ENCODE peak calls at places on chromosomes 12 and 14, in nine cellular contexts. One of them, this sample, is unnamed.

GRCh38 chr12:58917699-58918334 is 2.5 kb downstream of the LRIG3 start:
- DNase-seq in body of pancreas: no peak
- DNase-seq in effector memory CD4-positive, alpha-beta T cell: no peak
- DNase-seq in trophoblast cell: no peak
- DNase-seq in upper lobe of right lung: no peak
- DNase-seq in psoas muscle: no peak
- DNase-seq in mesendoderm: no peak
- DNase-seq in prostate gland: no peak
- DNase-seq in iPS DF 6.9: no peak
- DNase-seq in this sample: no peak

GRCh38 chr12:1502856-1503255 is 91.5 kb downstream of the FBXL14 start:
- DNase-seq in psoas muscle: no peak
- DNase-seq in upper lobe of right lung: no peak
- DNase-seq in iPS DF 6.9: no peak
- DNase-seq in body of pancreas: no peak
- DNase-seq in effector memory CD4-positive, alpha-beta T cell: no peak
- DNase-seq in prostate gland: no peak
- DNase-seq in mesendoderm: no peak
- DNase-seq in trophoblast cell: no peak
- DNase-seq in this sample: no peak

GRCh38 chr12:30985814-30986452 is 59.4 kb downstream of the TSPAN11 start:
- DNase-seq in prostate gland: peak; percentile 33
- DNase-seq in effector memory CD4-positive, alpha-beta T cell: no peak
- DNase-seq in psoas muscle: no peak
- DNase-seq in upper lobe of right lung: peak; percentile 74
- DNase-seq in trophoblast cell: peak; percentile 36
- DNase-seq in iPS DF 6.9: peak; percentile 47
- DNase-seq in mesendoderm: peak; percentile 70
- DNase-seq in body of pancreas: peak; percentile 44
- DNase-seq in this sample: no peak

GRCh38 chr14:101494826-101495225 is 66.5 kb upstream of the DIO3 start:
- DNase-seq in effector memory CD4-positive, alpha-beta T cell: no peak
- DNase-seq in iPS DF 6.9: no peak
- DNase-seq in upper lobe of right lung: peak; percentile 55
- DNase-seq in trophoblast cell: no peak
- DNase-seq in prostate gland: no peak
- DNase-seq in mesendoderm: no peak
- DNase-seq in psoas muscle: no peak
- DNase-seq in body of pancreas: no peak
- DNase-seq in this sample: peak; percentile 16

GRCh38 chr12:32549675-32550079 is 129.4 kb upstream of the DNM1L start:
- DNase-seq in upper lobe of right lung: no peak
- DNase-seq in effector memory CD4-positive, alpha-beta T cell: no peak
- DNase-seq in iPS DF 6.9: no peak
- DNase-seq in psoas muscle: no peak
- DNase-seq in prostate gland: no peak
- DNase-seq in body of pancreas: no peak
- DNase-seq in mesendoderm: peak; percentile 16
- DNase-seq in trophoblast cell: no peak
- DNase-seq in this sample: no peak

GRCh38 chr12:45192041-45192695 is 23.7 kb upstream of the ANO6 start:
- DNase-seq in mesendoderm: peak; percentile 98
- DNase-seq in iPS DF 6.9: no peak
- DNase-seq in body of pancreas: no peak
- DNase-seq in effector memory CD4-positive, alpha-beta T cell: no peak
- DNase-seq in prostate gland: no peak
- DNase-seq in upper lobe of right lung: no peak
- DNase-seq in trophoblast cell: peak; percentile 29
- DNase-seq in psoas muscle: no peak
- DNase-seq in this sample: no peak

GRCh38 chr14:35398095-35398584 is 6.4 kb downstream of the NFKBIA start:
- DNase-seq in psoas muscle: peak; percentile 48
- DNase-seq in trophoblast cell: no peak
- DNase-seq in mesendoderm: peak; percentile 49
- DNase-seq in body of pancreas: no peak
- DNase-seq in effector memory CD4-positive, alpha-beta T cell: no peak
- DNase-seq in upper lobe of right lung: no peak
- DNase-seq in iPS DF 6.9: no peak
- DNase-seq in prostate gland: no peak
- DNase-seq in this sample: peak; percentile 80

GRCh38 chr12:23810327-23810902 is 139.1 kb downstream of the SOX5 start:
- DNase-seq in effector memory CD4-positive, alpha-beta T cell: no peak
- DNase-seq in prostate gland: no peak
- DNase-seq in trophoblast cell: no peak
- DNase-seq in psoas muscle: no peak
- DNase-seq in iPS DF 6.9: no peak
- DNase-seq in body of pancreas: peak; percentile 10
- DNase-seq in mesendoderm: peak; percentile 29
- DNase-seq in upper lobe of right lung: no peak
- DNase-seq in this sample: no peak

GRCh38 chr12:4030938-4031702 is 157.9 kb upstream of the PARP11 start:
- DNase-seq in body of pancreas: peak; percentile 95
- DNase-seq in upper lobe of right lung: peak; percentile 95
- DNase-seq in trophoblast cell: peak; percentile 98
- DNase-seq in mesendoderm: peak; percentile 99
- DNase-seq in prostate gland: peak; percentile 90
- DNase-seq in psoas muscle: peak; percentile 92
- DNase-seq in iPS DF 6.9: peak; percentile 70
- DNase-seq in effector memory CD4-positive, alpha-beta T cell: peak; percentile 62
- DNase-seq in this sample: peak; percentile 94

GRCh38 chr12:106195638-106196037 is 52.2 kb downstream of the CKAP4 start:
- DNase-seq in iPS DF 6.9: no peak
- DNase-seq in body of pancreas: peak; percentile 78
- DNase-seq in effector memory CD4-positive, alpha-beta T cell: no peak
- DNase-seq in trophoblast cell: no peak
- DNase-seq in upper lobe of right lung: no peak
- DNase-seq in psoas muscle: peak; percentile 91
- DNase-seq in prostate gland: peak; percentile 48
- DNase-seq in mesendoderm: no peak
- DNase-seq in this sample: peak; percentile 79

GRCh38 chr14:29317423-29317822 is 550.8 kb downstream of the FOXG1 start:
- DNase-seq in effector memory CD4-positive, alpha-beta T cell: no peak
- DNase-seq in trophoblast cell: no peak
- DNase-seq in iPS DF 6.9: no peak
- DNase-seq in upper lobe of right lung: no peak
- DNase-seq in mesendoderm: no peak
- DNase-seq in psoas muscle: no peak
- DNase-seq in prostate gland: no peak
- DNase-seq in body of pancreas: no peak
- DNase-seq in this sample: no peak

GRCh38 chr14:59677771-59678211 is 101.2 kb upstream of the CCDC175 start:
- DNase-seq in upper lobe of right lung: no peak
- DNase-seq in prostate gland: no peak
- DNase-seq in iPS DF 6.9: no peak
- DNase-seq in psoas muscle: no peak
- DNase-seq in effector memory CD4-positive, alpha-beta T cell: no peak
- DNase-seq in body of pancreas: no peak
- DNase-seq in trophoblast cell: no peak
- DNase-seq in mesendoderm: no peak
- DNase-seq in this sample: no peak

GRCh38 chr14:59679872-59680271 is 103.3 kb upstream of the CCDC175 start:
- DNase-seq in body of pancreas: peak; percentile 45
- DNase-seq in mesendoderm: peak; percentile 77
- DNase-seq in prostate gland: no peak
- DNase-seq in psoas muscle: no peak
- DNase-seq in effector memory CD4-positive, alpha-beta T cell: no peak
- DNase-seq in trophoblast cell: peak; percentile 93
- DNase-seq in iPS DF 6.9: no peak
- DNase-seq in upper lobe of right lung: no peak
- DNase-seq in this sample: no peak

GRCh38 chr14:59675394-59675793 is 98.8 kb upstream of the CCDC175 start:
- DNase-seq in body of pancreas: no peak
- DNase-seq in iPS DF 6.9: no peak
- DNase-seq in mesendoderm: no peak
- DNase-seq in effector memory CD4-positive, alpha-beta T cell: no peak
- DNase-seq in trophoblast cell: no peak
- DNase-seq in prostate gland: no peak
- DNase-seq in psoas muscle: no peak
- DNase-seq in upper lobe of right lung: no peak
- DNase-seq in this sample: no peak

GRCh38 chr14:59678352-59678751 is 101.7 kb upstream of the CCDC175 start:
- DNase-seq in prostate gland: no peak
- DNase-seq in trophoblast cell: no peak
- DNase-seq in psoas muscle: no peak
- DNase-seq in effector memory CD4-positive, alpha-beta T cell: no peak
- DNase-seq in mesendoderm: no peak
- DNase-seq in iPS DF 6.9: no peak
- DNase-seq in body of pancreas: no peak
- DNase-seq in upper lobe of right lung: no peak
- DNase-seq in this sample: no peak
- H3K27ac ChIP-seq in prostate gland: no peak overlapping the region
- H3K27ac ChIP-seq in trophoblast cell: no peak overlapping the region
- H3K27ac ChIP-seq in psoas muscle: no peak overlapping the region
- H3K27ac ChIP-seq in effector memory CD4-positive, alpha-beta T cell: no peak overlapping the region
- H3K27ac ChIP-seq in mesendoderm: no peak overlapping the region
- H3K27ac ChIP-seq in iPS DF 6.9: no peak overlapping the region
- H3K27ac ChIP-seq in body of pancreas: no peak overlapping the region
- H3K27ac ChIP-seq in upper lobe of right lung: no peak overlapping the region
- H3K27ac ChIP-seq in this sample: no peak overlapping the region

GRCh38 chr12:122966743-122967058 is 438 bp upstream of the ABCB9 start:
- DNase-seq in iPS DF 6.9: no peak
- DNase-seq in upper lobe of right lung: no peak
- DNase-seq in prostate gland: no peak
- DNase-seq in trophoblast cell: no peak
- DNase-seq in effector memory CD4-positive, alpha-beta T cell: no peak
- DNase-seq in body of pancreas: no peak
- DNase-seq in psoas muscle: no peak
- DNase-seq in mesendoderm: no peak
- DNase-seq in this sample: no peak

GRCh38 chr12:122964439-122965257 is 1.6 kb downstream of the ABCB9 start:
- DNase-seq in upper lobe of right lung: no peak
- DNase-seq in trophoblast cell: peak; percentile 46
- DNase-seq in psoas muscle: no peak
- DNase-seq in prostate gland: no peak
- DNase-seq in iPS DF 6.9: no peak
- DNase-seq in body of pancreas: no peak
- DNase-seq in mesendoderm: no peak
- DNase-seq in effector memory CD4-positive, alpha-beta T cell: no peak
- DNase-seq in this sample: no peak

GRCh38 chr12:122967151-122967550 is 888 bp upstream of the ABCB9 start:
- DNase-seq in upper lobe of right lung: no peak
- DNase-seq in psoas muscle: no peak
- DNase-seq in effector memory CD4-positive, alpha-beta T cell: no peak
- DNase-seq in body of pancreas: no peak
- DNase-seq in prostate gland: no peak
- DNase-seq in iPS DF 6.9: no peak
- DNase-seq in trophoblast cell: no peak
- DNase-seq in mesendoderm: no peak
- DNase-seq in this sample: no peak

GRCh38 chr12:122965356-122965755 is 907 bp downstream of the ABCB9 start:
- DNase-seq in effector memory CD4-positive, alpha-beta T cell: no peak
- DNase-seq in upper lobe of right lung: no peak
- DNase-seq in body of pancreas: no peak
- DNase-seq in trophoblast cell: no peak
- DNase-seq in prostate gland: no peak
- DNase-seq in iPS DF 6.9: no peak
- DNase-seq in mesendoderm: no peak
- DNase-seq in psoas muscle: no peak
- DNase-seq in this sample: no peak

GRCh38 chr12:122965851-122966742 is at the start of gene ABCB9:
- DNase-seq in prostate gland: peak; percentile 96
- DNase-seq in trophoblast cell: peak; percentile 89
- DNase-seq in effector memory CD4-positive, alpha-beta T cell: peak; percentile 93
- DNase-seq in psoas muscle: peak; percentile 93
- DNase-seq in mesendoderm: peak; percentile 96
- DNase-seq in upper lobe of right lung: peak; percentile 98
- DNase-seq in iPS DF 6.9: peak; percentile 85
- DNase-seq in body of pancreas: peak; percentile 97
- DNase-seq in this sample: peak; percentile 89
- H3K27ac ChIP-seq in prostate gland: peak within 1 kb of the TSS; percentile 41
- H3K27ac ChIP-seq in trophoblast cell: no peak within 1 kb of the TSS
- H3K27ac ChIP-seq in effector memory CD4-positive, alpha-beta T cell: peak within 1 kb of the TSS; percentile 39
- H3K27ac ChIP-seq in psoas muscle: peak within 1 kb of the TSS; percentile 41
- H3K27ac ChIP-seq in mesendoderm: no peak within 1 kb of the TSS
- H3K27ac ChIP-seq in upper lobe of right lung: no peak within 1 kb of the TSS
- H3K27ac ChIP-seq in iPS DF 6.9: no peak within 1 kb of the TSS
- H3K27ac ChIP-seq in body of pancreas: peak within 1 kb of the TSS; percentile 40
- H3K27ac ChIP-seq in this sample: peak within 1 kb of the TSS; percentile 54

GRCh38 chr12:113847856-113848255 is 118.3 kb downstream of the RBM19 start:
- DNase-seq in iPS DF 6.9: no peak
- DNase-seq in upper lobe of right lung: no peak
- DNase-seq in body of pancreas: no peak
- DNase-seq in trophoblast cell: no peak
- DNase-seq in prostate gland: no peak
- DNase-seq in mesendoderm: no peak
- DNase-seq in psoas muscle: no peak
- DNase-seq in effector memory CD4-positive, alpha-beta T cell: no peak
- DNase-seq in this sample: no peak

GRCh38 chr12:113853491-113853890 is 112.6 kb downstream of the RBM19 start:
- DNase-seq in psoas muscle: no peak
- DNase-seq in body of pancreas: no peak
- DNase-seq in iPS DF 6.9: no peak
- DNase-seq in prostate gland: no peak
- DNase-seq in mesendoderm: no peak
- DNase-seq in trophoblast cell: no peak
- DNase-seq in upper lobe of right lung: no peak
- DNase-seq in effector memory CD4-positive, alpha-beta T cell: no peak
- DNase-seq in this sample: no peak

GRCh38 chr12:113852695-113853490 is 113.2 kb downstream of the RBM19 start:
- DNase-seq in iPS DF 6.9: no peak
- DNase-seq in trophoblast cell: no peak
- DNase-seq in body of pancreas: no peak
- DNase-seq in mesendoderm: no peak
- DNase-seq in upper lobe of right lung: no peak
- DNase-seq in prostate gland: no peak
- DNase-seq in effector memory CD4-positive, alpha-beta T cell: no peak
- DNase-seq in psoas muscle: no peak
- DNase-seq in this sample: no peak

GRCh38 chr12:113852273-113852672 is 113.9 kb downstream of the RBM19 start:
- DNase-seq in body of pancreas: no peak
- DNase-seq in mesendoderm: no peak
- DNase-seq in upper lobe of right lung: no peak
- DNase-seq in psoas muscle: no peak
- DNase-seq in iPS DF 6.9: no peak
- DNase-seq in effector memory CD4-positive, alpha-beta T cell: no peak
- DNase-seq in prostate gland: no peak
- DNase-seq in trophoblast cell: no peak
- DNase-seq in this sample: no peak

GRCh38 chr12:113850309-113851056 is 115.6 kb downstream of the RBM19 start:
- DNase-seq in body of pancreas: no peak
- DNase-seq in trophoblast cell: no peak
- DNase-seq in prostate gland: no peak
- DNase-seq in iPS DF 6.9: no peak
- DNase-seq in mesendoderm: no peak
- DNase-seq in effector memory CD4-positive, alpha-beta T cell: no peak
- DNase-seq in psoas muscle: peak; percentile 85
- DNase-seq in upper lobe of right lung: no peak
- DNase-seq in this sample: peak; percentile 74
- H3K27ac ChIP-seq in body of pancreas: no peak overlapping the region
- H3K27ac ChIP-seq in trophoblast cell: no peak overlapping the region
- H3K27ac ChIP-seq in prostate gland: no peak overlapping the region
- H3K27ac ChIP-seq in iPS DF 6.9: no peak overlapping the region
- H3K27ac ChIP-seq in mesendoderm: no peak overlapping the region
- H3K27ac ChIP-seq in effector memory CD4-positive, alpha-beta T cell: no peak overlapping the region
- H3K27ac ChIP-seq in psoas muscle: peak overlapping the region; percentile 79
- H3K27ac ChIP-seq in upper lobe of right lung: no peak overlapping the region
- H3K27ac ChIP-seq in this sample: peak overlapping the region; percentile 72

DNA sequence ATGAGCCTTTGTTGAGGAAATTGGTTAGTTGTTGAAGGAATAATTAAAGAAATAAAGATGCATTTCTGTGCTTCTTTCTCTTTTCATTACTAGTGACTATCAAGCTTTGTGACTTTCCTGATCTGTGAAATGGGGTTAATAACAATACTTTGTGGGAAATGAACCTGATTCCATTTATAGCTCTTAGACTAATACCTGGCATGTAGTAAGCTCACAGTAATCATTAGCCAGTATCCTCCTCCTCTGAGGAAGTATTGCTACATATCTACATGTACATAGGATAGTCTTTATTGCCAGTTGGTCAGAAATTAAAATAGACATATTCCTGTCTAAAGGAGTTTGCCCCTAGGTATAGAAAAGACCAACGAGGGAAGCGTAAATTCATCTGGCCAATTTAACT is 1.8 kb upstream of the CCDC198 start:
- DNase-seq in body of pancreas: no peak
- DNase-seq in trophoblast cell: no peak
- DNase-seq in effector memory CD4-positive, alpha-beta T cell: no peak
- DNase-seq in iPS DF 6.9: no peak
- DNase-seq in psoas muscle: no peak
- DNase-seq in mesendoderm: no peak
- DNase-seq in upper lobe of right lung: no peak
- DNase-seq in prostate gland: no peak
- DNase-seq in this sample: no peak
- H3K27ac ChIP-seq in body of pancreas: no peak overlapping the region
- H3K27ac ChIP-seq in trophoblast cell: no peak overlapping the region
- H3K27ac ChIP-seq in effector memory CD4-positive, alpha-beta T cell: no peak overlapping the region
- H3K27ac ChIP-seq in iPS DF 6.9: no peak overlapping the region
- H3K27ac ChIP-seq in psoas muscle: no peak overlapping the region
- H3K27ac ChIP-seq in mesendoderm: no peak overlapping the region
- H3K27ac ChIP-seq in upper lobe of right lung: no peak overlapping the region
- H3K27ac ChIP-seq in prostate gland: no peak overlapping the region
- H3K27ac ChIP-seq in this sample: no peak overlapping the region

This sample was measured in right atrium auricular region.